ENCODE peak calls at places on chromosomes 2 and 18, in ten cellular contexts. X is activated CD8-positive, alpha-beta T cell treated with anti-CD3 and anti-CD28 coated beads, Interleukin-2, amount 10 ng/mL, durations not matched to agents 7 days and 5 days; N is nucleus accumbens; G is M059J; C is Caki2; E is mesendoderm; H is HCEC 1CT; R is astrocyte of the spinal cord; P is LoVo; S is HTR-8/SVneo. J is an unnamed sample.

GRCh38 chr2:185628985-185629384 is 109.6 kb upstream of the FSIP2 start:
- DNase-seq in X (no peak), N (no peak), G (peak), C (no peak), E (peak), H (no peak), R (no peak), P (no peak), S (no peak), J (no peak)

GRCh38 chr2:3613524-3613905 is 18.6 kb downstream of the COLEC11 start:
- DNase-seq in X (no peak), N (no peak), G (no peak), C (no peak), E (no peak), H (no peak), R (no peak), P (no peak), S (no peak), J (no peak)

GRCh38 chr2:237231593-237231992 is 145.9 kb downstream of the COPS8 start:
- DNase-seq in X (no peak), N (no peak), G (no peak), C (no peak), E (no peak), H (no peak), R (peak), P (no peak), S (no peak), J (no peak)

GRCh38 chr2:151670346-151670745 is 63.9 kb downstream of the NEB start:
- DNase-seq in X (no peak), N (no peak), G (no peak), C (no peak), E (no peak), H (no peak), R (no peak), P (no peak), S (no peak), J (no peak)

GRCh38 chr18:54378057-54378456 is 20.4 kb downstream of the C18orf54 start:
- DNase-seq in X (no peak), N (no peak), G (no peak), C (no peak), E (no peak), H (no peak), R (no peak), P (no peak), S (no peak), J (no peak)

GRCh38 chr2:58098254-58099096 is 51.9 kb downstream of the VRK2 start:
- DNase-seq in X (no peak), N (no peak), G (peak), C (no peak), E (no peak), H (peak), R (peak), P (no peak), S (no peak), J (no peak)

GRCh38 chr18:73577365-73577764 is 570.3 kb downstream of the FBXO15 start:
- DNase-seq in X (no peak), N (no peak), G (peak), C (no peak), E (no peak), H (no peak), R (peak), P (no peak), S (no peak), J (no peak)

GRCh38 chr2:225328192-225328591 is 71.3 kb upstream of the NYAP2 start:
- DNase-seq in X (no peak), N (no peak), G (peak), C (peak), E (peak), H (peak), R (peak), P (no peak), S (peak), J (no peak)

GRCh38 chr2:2842466-2842865 is 511.4 kb upstream of the MYT1L start:
- DNase-seq in X (no peak), N (no peak), G (no peak), C (no peak), E (no peak), H (no peak), R (no peak), P (no peak), S (no peak), J (no peak)

GRCh38 chr2:210558708-210559107 is 2.3 kb downstream of the CPS1 start:
- DNase-seq in X (no peak), N (no peak), G (peak), C (no peak), E (no peak), H (no peak), R (no peak), P (no peak), S (no peak), J (no peak)

GRCh38 chr2:182852090-182852489 is 14.3 kb downstream of the FRZB start:
- DNase-seq in X (no peak), N (no peak), G (peak), C (no peak), E (no peak), H (no peak), R (no peak), P (peak), S (no peak), J (no peak)

GRCh38 chr2:101348851-101349250 is 38.5 kb downstream of the CREG2 start:
- DNase-seq in X (no peak), N (no peak), G (no peak), C (no peak), E (no peak), H (no peak), R (no peak), P (no peak), S (no peak), J (no peak)

GRCh38 chr2:151030663-151031230 is 230.9 kb downstream of the RBM43 start:
- DNase-seq in X (no peak), N (no peak), G (no peak), C (no peak), E (peak), H (no peak), R (no peak), P (no peak), S (no peak), J (no peak)

GRCh38 chr2:182186132-182186735 is 200.6 kb downstream of the PPP1R1C start:
- DNase-seq in X (no peak), N (no peak), G (peak), C (peak), E (peak), H (peak), R (peak), P (peak), S (peak), J (no peak)

J was measured in heart right ventricle.